ENCODE peak calls at places on chromosomes 13 and 19, in nine cellular contexts. X, G, C, F, V, Y, L, R and W are unnamed samples.

GRCh38 chr13:109914111-109914510 is 127.7 kb upstream of the IRS2 start:
- DNase-seq in X (no peak), G (no peak), C (no peak), F (no peak), V (no peak), Y (no peak), L (no peak), R (no peak), W (no peak)

GRCh38 chr13:111181977-111182376 is 66.9 kb downstream of the ARHGEF7 start:
- DNase-seq in X (no peak), G (no peak), C (no peak), F (no peak), V (no peak), Y (no peak), L (no peak), R (no peak), W (no peak)

GRCh38 chr13:38680912-38681311 is 6.0 kb upstream of the FREM2 start:
- DNase-seq in X (no peak), G (no peak), C (no peak), F (no peak), V (no peak), Y (no peak), L (no peak), R (no peak), W (no peak)

GRCh38 chr19:50024719-50025021 is 502 bp downstream of the VRK3 start:
- DNase-seq in X (no peak), G (no peak), C (no peak), F (no peak), V (no peak), Y (no peak), L (no peak), R (no peak), W (no peak)

GRCh38 chr19:53868892-53869804 is 1.5 kb downstream of the MYADM start:
- DNase-seq in X (peak), G (peak), C (peak), F (peak), V (no peak), Y (peak), L (peak), R (peak), W (peak)

GRCh38 chr19:12574036-12574435 is 22.8 kb upstream of the ZNF564 start:
- DNase-seq in X (no peak), G (peak), C (no peak), F (no peak), V (no peak), Y (no peak), L (no peak), R (peak), W (no peak)

GRCh38 chr13:97018029-97018819 is 23.9 kb upstream of the OXGR1 start:
- DNase-seq in X (peak), G (peak), C (no peak), F (peak), V (no peak), Y (peak), L (peak), R (peak), W (no peak)

GRCh38 chr19:35295792-35296462 is 4.0 kb downstream of the MAG start:
- DNase-seq in X (no peak), G (peak), C (no peak), F (peak), V (no peak), Y (no peak), L (no peak), R (peak), W (peak)

GRCh38 chr19:40700083-40700482 is 9.6 kb upstream of the NUMBL start:
- DNase-seq in X (no peak), G (no peak), C (no peak), F (no peak), V (no peak), Y (no peak), L (no peak), R (no peak), W (no peak)

GRCh38 chr19:11848594-11849263 is at the start of gene ZNF439:
- DNase-seq in X (peak), G (peak), C (peak), F (peak), V (peak), Y (peak), L (peak), R (peak), W (peak)

GRCh38 chr19:535017-535835 is 3.7 kb downstream of the CDC34 start:
- DNase-seq in X (no peak), G (peak), C (no peak), F (peak), V (no peak), Y (peak), L (no peak), R (no peak), W (no peak)

GRCh38 chr13:113034451-113035208 is 65.6 kb downstream of the MCF2L start:
- DNase-seq in X (peak), G (no peak), C (no peak), F (peak), V (no peak), Y (peak), L (no peak), R (peak), W (no peak)

GRCh38 chr13:52851153-52851962 is 2.9 kb upstream of the PCDH8 start:
- DNase-seq in X (peak), G (peak), C (peak), F (peak), V (no peak), Y (no peak), L (no peak), R (peak), W (no peak)
- TF ChIP-seq CTCF in X (no peak), G (no peak), C (no peak), F (no peak), V (no peak), Y (no peak), L (no peak), R (no peak), W (no peak)

GRCh38 chr19:48333467-48334384 is 8.4 kb downstream of the EMP3 start:
- DNase-seq in X (peak), G (peak), C (peak), F (peak), V (peak), Y (peak), L (peak), R (peak), W (peak)
- TF ChIP-seq CTCF in X (peak), G (peak), C (peak), F (peak), V (peak), Y (peak), L (peak), R (peak), W (peak)

GRCh38 chr19:18996796-18997394 is 36.4 kb downstream of the SUGP2 start:
- DNase-seq in X (no peak), G (no peak), C (no peak), F (no peak), V (no peak), Y (no peak), L (no peak), R (no peak), W (no peak)

GRCh38 chr19:18998276-18998675 is 35.0 kb downstream of the SUGP2 start:
- DNase-seq in X (no peak), G (no peak), C (no peak), F (no peak), V (no peak), Y (no peak), L (no peak), R (no peak), W (no peak)

GRCh38 chr19:18996351-18996750 is 37.0 kb downstream of the SUGP2 start:
- DNase-seq in X (no peak), G (no peak), C (no peak), F (no peak), V (no peak), Y (no peak), L (no peak), R (no peak), W (no peak)

GRCh38 chr19:18999016-18999758 is 34.1 kb downstream of the SUGP2 start:
- DNase-seq in X (no peak), G (no peak), C (no peak), F (no peak), V (no peak), Y (peak), L (no peak), R (no peak), W (no peak)

GRCh38 chr19:18999896-19000620 is 33.3 kb downstream of the SUGP2 start:
- DNase-seq in X (no peak), G (no peak), C (no peak), F (no peak), V (no peak), Y (peak), L (no peak), R (peak), W (no peak)
- TF ChIP-seq CTCF in X (peak), G (no peak), C (no peak), F (peak), V (peak), Y (peak), L (no peak), R (peak), W (no peak)

GRCh38 chr13:45879666-45880065 is 28.1 kb upstream of the SIAH3 start:
- DNase-seq in X (no peak), G (no peak), C (peak), F (peak), V (no peak), Y (peak), L (peak), R (peak), W (no peak)
- TF ChIP-seq CTCF in X (peak), G (no peak), C (peak), F (peak), V (peak), Y (peak), L (no peak), R (peak), W (no peak)

GRCh38 chr13:102091231-102091630 is 310.6 kb downstream of the FGF14 start:
- DNase-seq in X (no peak), G (no peak), C (no peak), F (peak), V (no peak), Y (peak), L (no peak), R (peak), W (no peak)
- TF ChIP-seq CTCF in X (peak), G (no peak), C (no peak), F (peak), V (peak), Y (no peak), L (no peak), R (peak), W (no peak)

GRCh38 chr13:33053397-33054066 is 37.3 kb downstream of the KL start:
- DNase-seq in X (no peak), G (no peak), C (no peak), F (no peak), V (no peak), Y (no peak), L (no peak), R (no peak), W (no peak)
- TF ChIP-seq CTCF in X (no peak), G (no peak), C (no peak), F (no peak), V (no peak), Y (no peak), L (no peak), R (no peak), W (no peak)

DNA sequence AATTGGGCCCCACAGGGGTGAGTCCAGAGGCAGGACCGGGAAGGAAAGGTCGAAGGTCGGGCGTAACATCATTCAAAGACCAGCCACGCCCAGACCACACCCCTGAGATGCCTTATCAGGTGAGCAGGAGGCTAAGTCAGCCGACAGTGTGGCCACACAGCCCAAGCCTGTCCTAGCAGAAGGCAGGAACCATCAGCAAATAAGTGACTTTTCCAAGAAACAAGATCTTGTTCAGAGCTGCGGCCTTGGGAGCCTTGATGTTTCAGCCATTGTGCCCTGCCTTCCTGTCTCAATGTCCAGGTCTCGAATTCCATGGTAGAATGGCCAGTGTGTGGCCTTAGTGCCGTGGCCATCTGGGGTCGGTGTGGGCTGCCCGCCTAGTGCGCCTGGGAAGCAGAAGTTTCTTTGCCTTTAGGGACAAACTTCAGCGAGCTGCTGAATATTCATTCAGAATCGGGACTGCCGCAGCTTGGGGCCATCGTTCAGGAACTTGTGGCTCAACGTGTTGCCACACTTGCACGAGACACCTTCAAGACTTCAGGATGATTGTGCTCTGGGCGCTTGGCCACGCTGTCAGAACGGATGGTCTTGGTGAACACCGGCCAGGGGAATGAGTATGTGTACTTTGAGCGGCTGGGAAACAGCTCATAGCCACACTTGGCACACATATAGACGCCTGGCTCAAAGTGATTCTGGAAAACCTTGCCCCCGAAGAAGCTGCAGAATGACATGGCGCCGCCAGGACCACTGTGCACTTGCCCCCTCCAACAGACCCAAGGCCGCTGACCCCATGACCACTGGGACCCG is 6.1 kb upstream of the IFNL4 start:
- DNase-seq in X (no peak), G (no peak), C (no peak), F (no peak), V (no peak), Y (no peak), L (no peak), R (no peak), W (no peak)
- TF ChIP-seq CTCF in X (no peak), G (no peak), C (no peak), F (no peak), V (no peak), Y (no peak), L (no peak), R (no peak), W (no peak)

DNA sequence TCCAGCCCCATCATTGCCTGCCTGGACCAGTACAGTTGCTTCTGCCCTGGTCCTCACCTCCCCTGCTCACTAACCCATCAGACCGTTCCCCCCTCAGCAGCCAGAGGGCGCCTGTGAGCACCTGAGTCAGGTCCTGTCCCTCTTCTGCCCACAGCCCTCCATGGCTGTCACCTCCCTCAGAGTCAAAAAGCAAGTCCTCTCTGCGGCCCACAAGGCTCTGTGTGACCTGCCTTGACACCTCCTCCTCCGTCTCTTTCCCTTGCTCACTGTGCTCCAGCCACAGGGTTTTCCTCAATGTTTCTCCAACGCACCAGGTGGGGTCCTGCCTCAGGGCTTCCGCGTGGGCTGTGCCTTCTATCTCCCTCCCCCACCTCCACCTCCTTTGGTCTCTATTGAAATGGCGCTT is 29.4 kb upstream of the PTPRS start:
- DNase-seq in X (peak), G (peak), C (peak), F (peak), V (no peak), Y (peak), L (no peak), R (peak), W (peak)
- TF ChIP-seq CTCF in X (peak), G (peak), C (peak), F (peak), V (peak), Y (peak), L (no peak), R (peak), W (no peak)

GRCh38 chr19:3785464-3785937 is 680 bp downstream of the MATK start:
- DNase-seq in X (no peak), G (no peak), C (no peak), F (no peak), V (no peak), Y (no peak), L (no peak), R (no peak), W (no peak)

GRCh38 chr19:3782330-3782729 is 3.9 kb downstream of the MATK start:
- DNase-seq in X (no peak), G (no peak), C (no peak), F (no peak), V (no peak), Y (no peak), L (no peak), R (no peak), W (no peak)

GRCh38 chr19:3784607-3785463 is 1.3 kb downstream of the MATK start:
- DNase-seq in X (no peak), G (no peak), C (no peak), F (peak), V (no peak), Y (peak), L (no peak), R (no peak), W (no peak)

GRCh38 chr19:3782903-3783302 is 3.3 kb downstream of the MATK start:
- DNase-seq in X (no peak), G (no peak), C (no peak), F (peak), V (no peak), Y (no peak), L (no peak), R (no peak), W (no peak)

DNA sequence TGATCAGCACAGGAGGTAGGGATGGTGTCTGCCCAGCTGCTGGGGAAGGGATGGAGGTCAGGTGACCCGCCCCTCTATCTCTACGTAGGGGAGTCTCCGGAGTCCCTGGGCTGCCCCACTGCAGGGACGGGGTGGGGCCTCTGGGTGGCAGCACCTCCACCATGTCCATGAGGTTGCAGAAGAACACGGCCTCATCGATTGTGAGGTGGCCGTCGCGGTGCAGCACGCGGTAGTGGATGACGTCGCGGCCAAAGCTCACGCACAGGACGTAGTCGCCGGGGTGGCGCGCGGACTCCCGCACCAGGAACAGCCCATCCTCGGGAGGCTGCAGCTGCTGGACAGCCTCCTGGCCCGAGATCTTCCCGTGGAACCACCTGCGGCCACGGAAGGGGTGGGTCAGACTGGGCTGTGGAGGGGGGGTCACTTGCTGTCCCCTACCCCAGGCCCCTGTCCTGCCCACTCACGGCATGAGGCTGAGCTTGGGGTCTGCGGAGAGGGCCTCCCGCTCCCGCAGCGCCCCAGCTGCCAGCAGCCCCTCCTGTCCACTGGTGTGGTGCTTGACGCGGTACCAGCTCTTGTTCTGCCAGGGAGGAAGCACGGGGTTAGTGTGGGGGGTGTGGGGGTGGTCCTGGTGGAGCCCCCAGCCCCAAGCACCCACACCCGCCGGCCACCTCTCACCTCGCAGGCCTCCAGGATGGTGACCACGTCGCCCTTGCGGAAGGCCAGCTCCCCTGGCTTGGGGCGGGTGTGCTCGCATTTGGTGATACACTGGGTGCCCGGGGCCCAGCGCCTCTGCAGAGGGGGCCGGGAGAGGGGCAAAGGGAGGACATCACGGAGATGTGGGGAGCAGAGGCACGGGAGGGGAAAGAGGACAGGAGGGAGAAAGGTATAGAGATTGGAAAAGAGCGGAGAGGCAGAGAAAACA is 2.3 kb downstream of the MATK start:
- DNase-seq in X (no peak), G (no peak), C (no peak), F (peak), V (no peak), Y (no peak), L (no peak), R (peak), W (peak)
- TF ChIP-seq CTCF in X (peak), G (peak), C (peak), F (peak), V (no peak), Y (peak), L (no peak), R (peak), W (peak)

GRCh38 chr13:24741791-24742190 is 22.2 kb upstream of the RNF17 start:
- DNase-seq in X (no peak), G (no peak), C (no peak), F (peak), V (no peak), Y (no peak), L (no peak), R (no peak), W (no peak)

GRCh38 chr13:24742294-24742693 is 21.7 kb upstream of the RNF17 start:
- DNase-seq in X (no peak), G (no peak), C (no peak), F (peak), V (no peak), Y (no peak), L (no peak), R (peak), W (no peak)

GRCh38 chr13:24742986-24743385 is 21.0 kb upstream of the RNF17 start:
- DNase-seq in X (no peak), G (no peak), C (no peak), F (no peak), V (no peak), Y (no peak), L (no peak), R (no peak), W (no peak)

GRCh38 chr13:24740014-24740890 is 23.7 kb upstream of the RNF17 start:
- DNase-seq in X (no peak), G (no peak), C (no peak), F (no peak), V (no peak), Y (no peak), L (no peak), R (no peak), W (no peak)

DNA sequence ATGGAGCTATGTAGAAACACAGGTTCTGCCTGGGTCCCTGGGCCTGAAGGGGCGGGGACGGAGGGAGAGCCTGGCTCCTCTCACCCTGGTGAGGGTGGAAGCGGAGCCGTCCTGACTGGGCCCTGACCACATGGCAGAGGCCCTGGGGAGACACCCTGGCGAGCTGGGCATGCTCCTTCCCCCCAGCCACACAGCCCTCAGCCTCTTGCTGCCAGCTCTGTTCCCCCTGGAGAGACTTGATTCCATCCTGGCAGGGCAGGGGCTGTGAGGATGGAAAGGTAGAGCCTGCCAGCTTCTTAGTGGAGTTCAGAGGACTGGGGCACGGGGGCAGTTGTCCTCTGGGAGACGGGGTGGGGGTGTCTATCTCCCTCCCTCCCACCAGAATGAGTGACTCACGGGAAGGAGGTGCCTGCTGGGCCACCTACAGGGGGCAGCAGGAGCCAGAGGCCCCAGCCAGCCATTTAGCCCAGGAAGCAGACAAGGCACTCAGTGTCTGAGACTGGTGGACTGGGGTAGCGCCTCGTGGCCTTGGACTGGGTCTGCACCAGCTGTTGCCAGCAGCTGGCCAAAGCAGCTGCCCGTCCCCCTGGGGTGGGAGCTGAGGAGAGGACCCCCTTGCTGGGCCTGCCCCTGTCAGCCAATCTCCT is 22.8 kb upstream of the RNF17 start:
- DNase-seq in X (no peak), G (peak), C (no peak), F (peak), V (no peak), Y (no peak), L (no peak), R (peak), W (no peak)
- TF ChIP-seq CTCF in X (peak), G (no peak), C (peak), F (peak), V (no peak), Y (peak), L (no peak), R (peak), W (no peak)